ENCODE peak calls at places on chromosomes 12 and 14, in seven cellular contexts. H is keratinocyte, F is heart right ventricle, C is sigmoid colon, M is lung, T is ascending aorta, X is neural progenitor cell. V is an unnamed sample.

GRCh38 chr14:34536951-34537676 is 2.4 kb downstream of the EAPP start:
- DNase-seq in H (no peak), F (no peak), C (no peak), M (no peak), T (no peak), X (no peak), V (no peak)

GRCh38 chr12:19276767-19277166 is 147.2 kb downstream of the PLEKHA5 start:
- DNase-seq in H (no peak), F (no peak), C (no peak), M (no peak), T (no peak), X (no peak), V (no peak)

GRCh38 chr12:56927281-56927680 is 6.9 kb downstream of the SDR9C7 start:
- DNase-seq in H (no peak), F (no peak), C (no peak), M (no peak), T (no peak), X (no peak), V (no peak)

GRCh38 chr14:72924332-72924731 is 1.9 kb upstream of the DCAF4 start:
- DNase-seq in H (no peak), F (peak; percentile 41), C (no peak), M (peak; percentile 71), T (no peak), X (no peak), V (peak; percentile 74)

GRCh38 chr14:94123868-94124267 is 5.5 kb downstream of the IFI27L2 start:
- DNase-seq in H (no peak), F (no peak), C (peak; percentile 5), M (no peak), T (peak; percentile 31), X (no peak), V (no peak)

GRCh38 chr12:18849080-18849479 is 111.2 kb downstream of the CAPZA3 start:
- DNase-seq in H (no peak), F (no peak), C (no peak), M (no peak), T (no peak), X (no peak), V (no peak)

GRCh38 chr14:69574954-69575295 is 254 bp upstream of the CCDC177 start:
- DNase-seq in H (no peak), F (no peak), C (no peak), M (no peak), T (no peak), X (no peak), V (no peak)

GRCh38 chr12:8914716-8915526 is 612 bp downstream of the PHC1 start:
- DNase-seq in H (no peak), F (peak; percentile 34), C (peak; percentile 77), M (peak; percentile 59), T (peak; percentile 68), X (peak; percentile 80), V (peak; percentile 55)

GRCh38 chr14:65103150-65103760 is 938 bp upstream of the MAX start:
- DNase-seq in H (no peak), F (no peak), C (no peak), M (no peak), T (no peak), X (peak; percentile 47), V (peak; percentile 35)

GRCh38 chr14:23579739-23580138 is 1.1 kb upstream of the JPH4 start:
- DNase-seq in H (no peak), F (no peak), C (no peak), M (no peak), T (no peak), X (no peak), V (no peak)

GRCh38 chr12:10069099-10069498 is 29.7 kb downstream of the CLEC1A start:
- DNase-seq in H (no peak), F (no peak), C (no peak), M (no peak), T (no peak), X (no peak), V (no peak)

DNA sequence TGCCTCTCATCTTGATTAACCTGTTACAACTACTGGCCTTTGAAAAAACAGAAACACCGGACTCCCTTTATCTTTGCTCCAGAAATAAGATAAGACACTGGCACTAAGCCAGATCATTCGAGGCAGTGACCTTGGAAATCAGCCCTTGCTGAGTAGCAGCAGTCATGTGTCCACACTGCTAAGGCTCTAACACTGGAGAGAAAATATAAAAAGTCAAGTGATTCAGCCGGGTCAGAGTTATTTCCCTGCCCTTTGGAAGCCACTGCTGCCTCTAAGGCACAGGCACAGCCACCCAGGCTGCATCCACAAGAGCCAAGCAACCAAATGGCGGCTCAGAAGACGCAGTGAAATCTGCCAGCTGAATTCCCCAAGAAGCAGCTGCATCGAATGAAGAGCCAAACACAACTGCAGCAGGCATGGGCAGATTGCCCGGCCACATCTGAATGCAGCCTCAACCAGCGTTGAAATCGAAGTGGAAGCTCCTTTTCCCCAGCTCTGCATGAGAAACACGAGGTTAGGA is 40.7 kb downstream of the NT5DC3 start:
- DNase-seq in H (no peak), F (peak; percentile 17), C (peak; percentile 83), M (peak; percentile 37), T (peak; percentile 82), X (no peak), V (peak; percentile 58)
- H3K27ac ChIP-seq in H (peak overlapping the region; percentile 77), F (peak overlapping the region; percentile 38), C (peak overlapping the region; percentile 82), M (peak overlapping the region; percentile 57), T (peak overlapping the region; percentile 56), X (no peak overlapping the region), V (peak overlapping the region; percentile 40)

DNA sequence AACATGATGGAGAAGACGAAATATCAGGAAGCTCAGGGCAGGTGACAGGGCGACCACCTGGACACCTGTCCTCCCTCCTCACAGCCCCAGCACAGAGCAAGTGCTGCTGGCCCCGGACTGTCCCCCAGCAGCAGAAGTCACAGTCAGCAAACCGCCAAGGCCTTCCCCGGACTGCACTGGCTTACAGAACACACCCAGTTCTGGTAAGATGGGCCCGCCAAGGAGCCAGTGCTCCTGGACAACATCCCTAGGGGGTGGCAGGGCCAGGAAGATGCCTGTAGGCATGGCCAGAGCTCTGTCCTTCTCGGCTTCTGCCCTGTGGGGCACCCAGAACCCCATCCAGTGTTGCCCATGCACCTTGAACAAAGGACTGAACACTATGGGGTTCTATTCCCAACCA is 77.9 kb downstream of the BCL11B start:
- DNase-seq in H (no peak), F (no peak), C (no peak), M (no peak), T (no peak), X (no peak), V (no peak)
- H3K27me3 ChIP-seq in H (no peaks in the 10 kb centered on the region), F (no peaks in the 10 kb centered on the region), C (no peaks in the 10 kb centered on the region), M (no peaks in the 10 kb centered on the region), T (no peaks in the 10 kb centered on the region), X (no peaks in the 10 kb centered on the region), V (no peaks in the 10 kb centered on the region)

DNA sequence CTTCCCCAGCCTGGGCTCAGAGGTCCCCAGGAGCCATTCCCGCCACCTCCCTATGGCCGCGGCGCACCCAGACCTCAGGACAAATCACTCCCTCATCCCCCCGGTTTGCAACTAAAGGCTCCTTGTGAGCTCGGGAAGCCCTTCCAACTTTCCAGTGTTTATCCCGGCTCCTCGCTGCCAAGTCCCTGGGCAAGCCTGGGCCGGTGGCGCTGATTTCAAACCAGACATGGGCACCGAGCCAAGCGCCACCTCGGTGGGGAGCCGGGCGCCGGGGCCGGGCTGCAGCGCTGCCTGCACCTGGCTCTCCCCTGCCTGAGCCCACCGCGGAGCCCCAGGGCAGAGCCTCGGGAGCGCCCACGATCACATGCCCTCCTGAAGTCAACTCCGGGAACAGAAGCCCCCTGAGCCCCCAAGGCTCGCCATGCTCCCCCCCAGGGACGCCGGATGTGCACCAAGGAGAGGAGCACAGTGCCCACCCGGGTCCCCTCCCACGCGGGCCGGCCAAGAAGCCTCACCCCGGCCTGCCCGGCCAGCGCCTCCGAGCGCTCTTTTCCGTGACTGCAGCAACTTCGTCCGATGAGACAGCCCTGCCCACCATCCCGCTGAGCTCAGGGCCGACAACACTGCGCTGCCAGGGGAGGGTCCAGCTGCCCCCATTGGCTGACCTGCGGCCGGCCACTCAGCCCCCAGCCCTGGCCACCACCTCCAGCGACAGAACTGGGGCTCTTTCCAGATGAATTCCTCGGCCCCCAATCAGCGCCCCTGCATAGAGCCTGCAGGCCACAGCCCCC is 50.0 kb downstream of the NCOR2 start:
- DNase-seq in H (no peak), F (peak; percentile 83), C (peak; percentile 94), M (peak; percentile 71), T (peak; percentile 90), X (no peak), V (peak; percentile 95)
- TF ChIP-seq CTCF in H (no peak), F (no peak), C (no peak), M (no peak), T (peak; percentile 11), X (no peak), V (no peak)

GRCh38 chr12:15712823-15713663 is 76.1 kb downstream of the EPS8 start:
- DNase-seq in H (no peak), F (peak; percentile 69), C (peak; percentile 61), M (peak; percentile 78), T (no peak), X (no peak), V (peak; percentile 62)

GRCh38 chr12:15714256-15714655 is 74.9 kb downstream of the EPS8 start:
- DNase-seq in H (no peak), F (no peak), C (no peak), M (no peak), T (no peak), X (no peak), V (no peak)

GRCh38 chr12:15719230-15719629 is 70.0 kb downstream of the EPS8 start:
- DNase-seq in H (no peak), F (no peak), C (no peak), M (no peak), T (no peak), X (no peak), V (no peak)

GRCh38 chr12:15717940-15718567 is 71.1 kb downstream of the EPS8 start:
- DNase-seq in H (no peak), F (no peak), C (no peak), M (no peak), T (no peak), X (no peak), V (no peak)

DNA sequence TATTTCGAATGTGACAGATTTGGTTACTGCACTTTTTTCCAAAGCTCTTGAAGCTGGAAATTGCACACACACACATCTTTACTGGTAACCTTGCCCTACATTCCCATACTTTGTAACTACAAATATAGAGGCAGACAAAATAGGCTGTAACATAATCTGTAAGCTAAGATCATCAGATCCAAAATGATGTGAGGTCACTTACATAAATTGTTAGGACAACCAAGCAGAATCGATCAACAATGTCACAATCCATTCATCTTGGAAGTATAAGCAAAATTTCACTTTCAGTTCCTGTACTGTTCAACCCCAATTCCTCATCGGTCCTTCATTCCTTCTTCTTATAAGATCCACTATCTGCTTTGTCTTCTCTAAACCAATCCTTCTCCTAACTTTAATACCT is 72.6 kb downstream of the EPS8 start:
- DNase-seq in H (no peak), F (no peak), C (no peak), M (no peak), T (no peak), X (no peak), V (no peak)
- H3K27ac ChIP-seq in H (no peak overlapping the region), F (peak overlapping the region; percentile 52), C (no peak overlapping the region), M (no peak overlapping the region), T (no peak overlapping the region), X (no peak overlapping the region), V (no peak overlapping the region)

DNA sequence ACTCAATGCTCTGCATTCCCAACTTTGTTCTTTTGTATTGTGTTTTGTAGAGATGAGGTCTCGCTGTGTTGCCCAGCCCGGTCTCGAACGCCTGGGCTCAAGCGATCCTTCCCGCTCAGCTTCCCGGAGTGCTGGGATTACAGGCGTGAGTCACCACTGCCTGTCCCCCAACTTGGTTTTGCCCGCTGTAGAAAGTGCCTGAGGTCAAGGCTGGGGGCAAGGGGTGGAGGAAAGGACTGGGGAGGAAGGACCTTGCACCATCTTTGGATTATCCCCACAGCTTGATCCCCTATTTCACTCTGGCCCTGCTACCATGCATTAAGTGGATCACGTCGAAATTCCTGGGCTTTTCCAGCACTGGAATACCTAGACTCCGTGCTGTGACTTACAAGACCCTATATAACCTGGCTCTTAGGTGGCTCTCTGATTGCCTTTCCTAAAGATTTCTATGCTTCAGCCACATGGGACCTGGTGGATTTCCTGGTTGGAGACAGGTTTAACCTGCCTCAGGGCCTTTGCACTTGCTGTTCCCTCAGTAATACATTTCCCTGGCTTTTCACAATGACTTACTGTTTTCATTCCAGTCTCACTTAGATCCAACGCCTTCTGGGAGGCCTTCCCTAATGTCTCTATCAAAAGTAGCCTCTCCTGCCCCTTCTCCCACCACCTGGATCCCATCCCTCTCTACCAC is 608 bp upstream of the PIANP start:
- DNase-seq in H (no peak), F (no peak), C (no peak), M (no peak), T (no peak), X (no peak), V (no peak)
- H3K27me3 ChIP-seq in H (peaks cover 50% of the 10 kb centered on the region), F (peaks cover 12% of the 10 kb centered on the region), C (peaks cover 23% of the 10 kb centered on the region), M (no peaks in the 10 kb centered on the region), T (no peaks in the 10 kb centered on the region), X (peaks cover 17% of the 10 kb centered on the region), V (peaks cover 29% of the 10 kb centered on the region)

V was measured in pancreas.